ENCODE peak calls at places on chromosome 3, in eight cellular contexts. C, S, T, J, A, M, K and X are unnamed samples.

GRCh38 chr3:106610362-106610997 is 741.7 kb upstream of the CBLB start:
- DNase-seq in A (no peak), J (no peak), K (no peak), S (peak; percentile 12), M (no peak), T (no peak), C (no peak), X (no peak)

GRCh38 chr3:152176241-152176640 is 92.5 kb upstream of the MBNL1 start:
- DNase-seq in J (no peak), A (no peak), T (no peak), K (no peak), C (no peak), M (no peak), S (peak; percentile 27), X (no peak)

GRCh38 chr3:134568790-134569189 is 82.0 kb downstream of the KY start:
- DNase-seq in K (no peak), M (no peak), C (no peak), T (no peak), J (no peak), S (no peak), A (no peak), X (no peak)

GRCh38 chr3:13348671-13349396 is 71.3 kb downstream of the NUP210 start:
- DNase-seq in A (no peak), C (no peak), K (no peak), S (no peak), J (peak; percentile 32), T (no peak), M (no peak), X (no peak)

GRCh38 chr3:71219744-71220638 is 363.5 kb downstream of the FOXP1 start:
- DNase-seq in M (no peak), A (no peak), K (no peak), J (no peak), C (no peak), T (no peak), S (no peak), X (peak; percentile 29)

GRCh38 chr3:12856626-12857025 is 15.3 kb upstream of the RPL32 start:
- DNase-seq in A (no peak), K (no peak), S (no peak), J (no peak), C (no peak), T (no peak), M (no peak), X (no peak)

GRCh38 chr3:184687363-184688049 is 24.4 kb downstream of the MAGEF1 start:
- DNase-seq in K (no peak), M (no peak), J (no peak), T (peak; percentile 49), C (no peak), A (peak; percentile 29), S (no peak), X (no peak)

GRCh38 chr3:100975714-100976113 is 17.5 kb downstream of the ABI3BP start:
- DNase-seq in T (no peak), K (no peak), M (no peak), A (no peak), S (no peak), J (no peak), C (no peak), X (no peak)

GRCh38 chr3:32500880-32501784 is 1.5 kb downstream of the CMTM6 start:
- DNase-seq in J (no peak), S (no peak), K (peak; percentile 45), T (no peak), M (peak; percentile 17), C (no peak), A (no peak), X (no peak)

GRCh38 chr3:30643763-30644462 is 37.5 kb downstream of the TGFBR2 start:
- DNase-seq in K (no peak), S (no peak), J (no peak), T (no peak), M (no peak), C (peak; percentile 51), A (no peak), X (no peak)

GRCh38 chr3:197364410-197365071 is 66.1 kb upstream of the DLG1 start:
- DNase-seq in S (no peak), K (no peak), M (no peak), A (no peak), T (no peak), C (no peak), J (no peak), X (peak; percentile 97)

GRCh38 chr3:124759666-124760401 is 29.6 kb downstream of the UMPS start:
- DNase-seq in A (no peak), K (no peak), T (no peak), M (no peak), S (no peak), C (no peak), J (no peak), X (no peak)

GRCh38 chr3:119292666-119293065 is 1.5 kb upstream of the ARHGAP31 start:
- DNase-seq in J (no peak), T (no peak), A (no peak), M (no peak), S (no peak), C (no peak), K (no peak), X (no peak)

GRCh38 chr3:159818399-159818798 is 170.2 kb upstream of the IL12A start:
- DNase-seq in C (no peak), K (no peak), M (no peak), J (peak; percentile 20), T (no peak), A (no peak), S (no peak), X (peak; percentile 31)

GRCh38 chr3:50356553-50356952 is 2.8 kb downstream of the TMEM115 start:
- DNase-seq in A (no peak), C (no peak), J (no peak), S (no peak), M (peak; percentile 24), K (no peak), T (peak; percentile 86), X (no peak)

GRCh38 chr3:43035801-43036340 is 56.8 kb downstream of the GASK1A start:
- DNase-seq in A (no peak), K (no peak), J (no peak), M (no peak), T (no peak), S (no peak), C (no peak), X (no peak)

GRCh38 chr3:95394286-95394685 is 1331.4 kb downstream of the NSUN3 start:
- DNase-seq in K (no peak), A (no peak), J (no peak), M (peak; percentile 97), T (no peak), S (no peak), C (no peak), X (no peak)

GRCh38 chr3:120641696-120642246 is 40.3 kb downstream of the HGD start:
- DNase-seq in C (no peak), J (no peak), T (no peak), S (no peak), A (no peak), K (no peak), M (peak; percentile 95), X (no peak)

GRCh38 chr3:194955546-194955945 is 269.9 kb downstream of the FAM43A start:
- DNase-seq in A (no peak), K (no peak), S (no peak), T (no peak), C (no peak), J (no peak), M (no peak), X (no peak)

GRCh38 chr3:176568189-176568588 is 629.1 kb downstream of the TBL1XR1 start:
- DNase-seq in M (no peak), C (no peak), J (no peak), K (no peak), S (no peak), A (no peak), T (no peak), X (peak; percentile 4)